ENCODE peak calls at places on chromosomes 6 and 20, in four cellular contexts. D is tibial artery, M is pons, Z is left lung. R is an unnamed sample.

GRCh38 chr6:29764422-29765196 is 41.4 kb downstream of the HLA-F start:
- DNase-seq in D (no peak), M (no peak), Z (no peak), R (no peak)

GRCh38 chr6:11538799-11539468 is 1.4 kb downstream of the TMEM170B start:
- DNase-seq in D (no peak), M (no peak), Z (no peak), R (no peak)

GRCh38 chr6:44107017-44107416 is 20.2 kb downstream of the MRPL14 start:
- DNase-seq in D (no peak), M (no peak), Z (no peak), R (no peak)

GRCh38 chr20:36604952-36605308 is 649 bp upstream of the RAB5IF start:
- DNase-seq in D (peak; percentile 71), M (no peak), Z (peak; percentile 80), R (no peak)

GRCh38 chr6:31658158-31658688 is 2.4 kb downstream of the C6orf47 start:
- DNase-seq in D (no peak), M (no peak), Z (peak; percentile 40), R (no peak)

GRCh38 chr6:45445364-45445748 is 67.6 kb upstream of the SUPT3H start:
- DNase-seq in D (no peak), M (no peak), Z (no peak), R (no peak)

GRCh38 chr6:101011165-101011564 is 130.0 kb upstream of the ASCC3 start:
- DNase-seq in D (no peak), M (no peak), Z (no peak), R (peak; percentile 40)

GRCh38 chr6:167236239-167236571 is 54.9 kb upstream of the UNC93A start:
- DNase-seq in D (no peak), M (no peak), Z (peak; percentile 76), R (no peak)

GRCh38 chr6:72740135-72740534 is 118.3 kb downstream of the KCNQ5 start:
- DNase-seq in D (no peak), M (no peak), Z (no peak), R (no peak)

GRCh38 chr20:479487-479886 is 17.2 kb upstream of the TBC1D20 start:
- DNase-seq in D (no peak), M (no peak), Z (no peak), R (no peak)

GRCh38 chr6:88142299-88142668 is 23.9 kb downstream of the CNR1 start:
- DNase-seq in D (no peak), M (no peak), Z (no peak), R (no peak)

GRCh38 chr6:169695131-169695530 is 6.7 kb downstream of the WDR27 start:
- DNase-seq in D (no peak), M (no peak), Z (no peak), R (no peak)

GRCh38 chr20:46955601-46956556 is 61.2 kb downstream of the EYA2 start:
- DNase-seq in D (no peak), M (no peak), Z (no peak), R (no peak)

GRCh38 chr20:56328861-56329260 is 29.9 kb upstream of the FAM210B start:
- DNase-seq in D (no peak), M (no peak), Z (no peak), R (peak; percentile 12)

GRCh38 chr6:169719117-169719516 is 5.2 kb downstream of the PHF10 start:
- DNase-seq in D (no peak), M (no peak), Z (no peak), R (no peak)

GRCh38 chr6:84151669-84152068 is 75.8 kb downstream of the CEP162 start:
- DNase-seq in D (no peak), M (no peak), Z (no peak), R (no peak)

GRCh38 chr6:40356242-40356910 is 230.8 kb downstream of the LRFN2 start:
- DNase-seq in D (no peak), M (no peak), Z (no peak), R (no peak)

R was measured in Calu3.